ENCODE peak calls at places on chromosomes 6 and 20, in ten cellular contexts. J is left ventricle myocardium inferior, V is HFFc6, D is neural crest cell, E is fibroblast of mammary gland, I is astrocyte of the spinal cord, F is GM12865, O is MCF 10A, U is nephron progenitor cell, L is H9. H is an unnamed sample.
A peak's percentile ranks its signal among the peaks of the same experiment; 100 is the strongest.

GRCh38 chr6:168041928-168042327 is 37.1 kb downstream of the FRMD1 start:
- DNase-seq in J (no peak), V (no peak), D (no peak), E (no peak), I (no peak), F (no peak), O (no peak), U (no peak), L (peak; percentile 28), H (no peak)

GRCh38 chr6:55734256-55734655 is 141.1 kb downstream of the BMP5 start:
- DNase-seq in J (no peak), V (no peak), D (no peak), E (no peak), I (peak; percentile 17), F (no peak), O (no peak), U (no peak), L (no peak), H (no peak)

GRCh38 chr6:17197607-17198006 is 83.6 kb upstream of the RBM24 start:
- DNase-seq in J (no peak), V (no peak), D (no peak), E (no peak), I (no peak), F (no peak), O (no peak), U (no peak), L (no peak), H (no peak)

GRCh38 chr6:134539865-134540323 is 222.0 kb upstream of the SGK1 start:
- DNase-seq in J (no peak), V (no peak), D (no peak), E (no peak), I (no peak), F (no peak), O (no peak), U (no peak), L (no peak), H (no peak)

GRCh38 chr6:133553652-133554051 is 312.5 kb downstream of the EYA4 start:
- DNase-seq in J (no peak), V (peak; percentile 40), D (peak; percentile 45), E (peak; percentile 76), I (peak; percentile 76), F (peak; percentile 44), O (peak; percentile 70), U (peak; percentile 53), L (no peak), H (peak; percentile 42)

GRCh38 chr6:25942561-25943147 is 12.2 kb upstream of the SLC17A2 start:
- DNase-seq in J (no peak), V (peak; percentile 35), D (no peak), E (peak; percentile 75), I (peak; percentile 39), F (peak; percentile 60), O (peak; percentile 60), U (no peak), L (no peak), H (peak; percentile 37)

GRCh38 chr20:33209789-33210188 is 7.4 kb upstream of the BPIFA3 start:
- DNase-seq in J (peak; percentile 47), V (peak; percentile 38), D (peak; percentile 97), E (peak; percentile 49), I (peak; percentile 34), F (peak; percentile 63), O (peak; percentile 80), U (peak; percentile 93), L (peak; percentile 84), H (peak; percentile 58)

GRCh38 chr20:32251470-32251869 is 26.0 kb upstream of the KIF3B start:
- DNase-seq in J (no peak), V (no peak), D (no peak), E (no peak), I (no peak), F (no peak), O (no peak), U (no peak), L (no peak), H (no peak)

GRCh38 chr6:33613146-33613793 is 7.9 kb upstream of the ITPR3 start:
- DNase-seq in J (no peak), V (peak; percentile 68), D (no peak), E (peak; percentile 66), I (peak; percentile 76), F (no peak), O (no peak), U (no peak), L (no peak), H (no peak)

GRCh38 chr6:147161974-147162495 is 42.2 kb upstream of the STXBP5 start:
- DNase-seq in J (no peak), V (peak; percentile 61), D (no peak), E (peak; percentile 92), I (peak; percentile 84), F (no peak), O (peak; percentile 84), U (no peak), L (no peak), H (no peak)

GRCh38 chr6:83273596-83273995 is 80.4 kb downstream of the RWDD2A start:
- DNase-seq in J (no peak), V (no peak), D (no peak), E (peak; percentile 54), I (peak; percentile 17), F (no peak), O (no peak), U (no peak), L (no peak), H (no peak)

GRCh38 chr6:328924-329323 is 36.6 kb downstream of the DUSP22 start:
- DNase-seq in J (no peak), V (no peak), D (no peak), E (no peak), I (no peak), F (peak; percentile 70), O (no peak), U (no peak), L (no peak), H (no peak)

GRCh38 chr20:63495771-63496403 is 3.0 kb downstream of the EEF1A2 start:
- DNase-seq in J (peak; percentile 65), V (peak; percentile 17), D (peak; percentile 77), E (peak; percentile 24), I (peak; percentile 29), F (peak; percentile 62), O (peak; percentile 67), U (peak; percentile 87), L (peak; percentile 75), H (peak; percentile 92)

GRCh38 chr6:105193647-105194046 is 13.8 kb upstream of the POPDC3 start:
- DNase-seq in J (no peak), V (peak; percentile 68), D (no peak), E (peak; percentile 93), I (peak; percentile 79), F (no peak), O (peak; percentile 3), U (no peak), L (no peak), H (no peak)

GRCh38 chr20:61477366-61477966 is 225.4 kb downstream of the CDH4 start:
- DNase-seq in J (no peak), V (no peak), D (no peak), E (no peak), I (no peak), F (no peak), O (no peak), U (no peak), L (peak; percentile 14), H (no peak)

GRCh38 chr6:149249370-149250357 is 67.8 kb upstream of the TAB2 start:
- DNase-seq in J (no peak), V (no peak), D (no peak), E (no peak), I (no peak), F (no peak), O (peak; percentile 38), U (no peak), L (no peak), H (no peak)

GRCh38 chr6:133778414-133778813 is 110.5 kb upstream of the TCF21 start:
- DNase-seq in J (no peak), V (peak; percentile 77), D (no peak), E (peak; percentile 98), I (peak; percentile 80), F (no peak), O (peak; percentile 89), U (no peak), L (no peak), H (no peak)

GRCh38 chr20:33602826-33603590 is 59.1 kb upstream of the C20orf144 start:
- DNase-seq in J (no peak), V (no peak), D (no peak), E (peak; percentile 50), I (no peak), F (peak; percentile 40), O (peak; percentile 42), U (no peak), L (no peak), H (no peak)

GRCh38 chr6:117829594-117830319 is 77.3 kb upstream of the SLC35F1 start:
- DNase-seq in J (no peak), V (peak; percentile 35), D (peak; percentile 57), E (peak; percentile 38), I (peak; percentile 51), F (peak; percentile 47), O (peak; percentile 59), U (peak; percentile 67), L (peak; percentile 78), H (peak; percentile 30)
- TF ChIP-seq CTCF in J (peak; percentile 40), V (peak; percentile 71), D (peak; percentile 74), E (peak; percentile 29), I (peak; percentile 59), F (peak; percentile 54), O (peak; percentile 52), U (peak; percentile 57), L (peak; percentile 77), H (peak; percentile 18)

GRCh38 chr6:158518196-158519127 is 41.4 kb upstream of the TMEM181 start:
- DNase-seq in J (peak; percentile 30), V (peak; percentile 84), D (peak; percentile 30), E (peak; percentile 83), I (peak; percentile 75), F (peak; percentile 93), O (peak; percentile 89), U (peak; percentile 45), L (peak; percentile 87), H (peak; percentile 80)
- TF ChIP-seq CTCF in J (peak; percentile 62), V (peak; percentile 81), D (peak; percentile 60), E (peak; percentile 79), I (peak; percentile 65), F (peak; percentile 68), O (peak; percentile 60), U (peak; percentile 45), L (peak; percentile 79), H (peak; percentile 52)

GRCh38 chr6:28603920-28604319 is 78.2 kb downstream of the GPX5 start:
- DNase-seq in J (no peak), V (no peak), D (no peak), E (no peak), I (no peak), F (no peak), O (no peak), U (no peak), L (no peak), H (no peak)

GRCh38 chr6:28607990-28608389 is 82.3 kb downstream of the GPX5 start:
- DNase-seq in J (no peak), V (no peak), D (no peak), E (no peak), I (no peak), F (no peak), O (no peak), U (no peak), L (no peak), H (no peak)

GRCh38 chr6:28609672-28610071 is 84.0 kb downstream of the GPX5 start:
- DNase-seq in J (no peak), V (no peak), D (no peak), E (no peak), I (no peak), F (no peak), O (no peak), U (no peak), L (no peak), H (no peak)

GRCh38 chr6:28606424-28607391 is 81.0 kb downstream of the GPX5 start:
- DNase-seq in J (no peak), V (peak; percentile 88), D (peak; percentile 62), E (peak; percentile 79), I (peak; percentile 81), F (peak; percentile 75), O (peak; percentile 78), U (peak; percentile 50), L (peak; percentile 81), H (peak; percentile 52)
- TF ChIP-seq CTCF in J (no peak), V (peak; percentile 76), D (peak; percentile 63), E (peak; percentile 42), I (peak; percentile 31), F (peak; percentile 29), O (peak; percentile 54), U (peak; percentile 29), L (peak; percentile 60), H (no peak)

GRCh38 chr20:46057856-46058655 is 29.0 kb downstream of the SLC12A5 start:
- DNase-seq in J (peak; percentile 51), V (peak; percentile 2), D (peak; percentile 45), E (peak; percentile 49), I (peak; percentile 24), F (no peak), O (no peak), U (peak; percentile 44), L (peak; percentile 79), H (peak; percentile 35)
- TF ChIP-seq CTCF in J (peak; percentile 44), V (peak; percentile 66), D (peak; percentile 61), E (peak; percentile 33), I (peak; percentile 21), F (peak; percentile 4), O (no peak), U (peak; percentile 34), L (peak; percentile 63), H (no peak)

H was measured in GM13976.